ENCODE peak calls at places on chromosome 11, in eight cellular contexts. One of them, this sample, is unnamed.

GRCh38 chr11:35031869-35032268 is 107.1 kb upstream of the CD44 start:
- DNase-seq in stimulated activated CD8-positive, alpha-beta memory T cell treated with anti-CD3 and anti-CD28 coated beads, Interleukin-7, amount 100 ng/mL, for 48 hours: no peak
- DNase-seq in Jurkat, Clone E6-1: no peak
- DNase-seq in immature natural killer cell: no peak
- DNase-seq in Caco-2: no peak
- DNase-seq in stimulated activated CD4-positive, alpha-beta T cell treated with anti-CD3 and anti-CD28 coated beads, TNF-alpha, amount 100 ng/mL, for 24 hours: no peak
- DNase-seq in RWPE1: peak
- DNase-seq in C1 segment of cervical spinal cord: no peak
- DNase-seq in this sample: no peak

GRCh38 chr11:13884159-13884799 is 78.2 kb upstream of the SPON1 start:
- DNase-seq in stimulated activated CD8-positive, alpha-beta memory T cell treated with anti-CD3 and anti-CD28 coated beads, Interleukin-7, amount 100 ng/mL, for 48 hours: no peak
- DNase-seq in Jurkat, Clone E6-1: no peak
- DNase-seq in immature natural killer cell: no peak
- DNase-seq in Caco-2: no peak
- DNase-seq in stimulated activated CD4-positive, alpha-beta T cell treated with anti-CD3 and anti-CD28 coated beads, TNF-alpha, amount 100 ng/mL, for 24 hours: no peak
- DNase-seq in RWPE1: peak
- DNase-seq in C1 segment of cervical spinal cord: no peak
- DNase-seq in this sample: no peak

GRCh38 chr11:109298865-109299264 is 123.1 kb upstream of the C11orf87 start:
- DNase-seq in stimulated activated CD8-positive, alpha-beta memory T cell treated with anti-CD3 and anti-CD28 coated beads, Interleukin-7, amount 100 ng/mL, for 48 hours: no peak
- DNase-seq in Jurkat, Clone E6-1: no peak
- DNase-seq in immature natural killer cell: no peak
- DNase-seq in Caco-2: no peak
- DNase-seq in stimulated activated CD4-positive, alpha-beta T cell treated with anti-CD3 and anti-CD28 coated beads, TNF-alpha, amount 100 ng/mL, for 24 hours: no peak
- DNase-seq in RWPE1: no peak
- DNase-seq in C1 segment of cervical spinal cord: no peak
- DNase-seq in this sample: no peak

GRCh38 chr11:8225589-8226036 is 38.1 kb downstream of the LMO1 start:
- DNase-seq in stimulated activated CD8-positive, alpha-beta memory T cell treated with anti-CD3 and anti-CD28 coated beads, Interleukin-7, amount 100 ng/mL, for 48 hours: peak
- DNase-seq in Jurkat, Clone E6-1: peak
- DNase-seq in immature natural killer cell: peak
- DNase-seq in Caco-2: peak
- DNase-seq in stimulated activated CD4-positive, alpha-beta T cell treated with anti-CD3 and anti-CD28 coated beads, TNF-alpha, amount 100 ng/mL, for 24 hours: peak
- DNase-seq in RWPE1: peak
- DNase-seq in C1 segment of cervical spinal cord: peak
- DNase-seq in this sample: peak

GRCh38 chr11:121366970-121367369 is 74.4 kb downstream of the SC5D start:
- DNase-seq in stimulated activated CD8-positive, alpha-beta memory T cell treated with anti-CD3 and anti-CD28 coated beads, Interleukin-7, amount 100 ng/mL, for 48 hours: no peak
- DNase-seq in Jurkat, Clone E6-1: no peak
- DNase-seq in immature natural killer cell: no peak
- DNase-seq in Caco-2: no peak
- DNase-seq in stimulated activated CD4-positive, alpha-beta T cell treated with anti-CD3 and anti-CD28 coated beads, TNF-alpha, amount 100 ng/mL, for 24 hours: no peak
- DNase-seq in RWPE1: no peak
- DNase-seq in C1 segment of cervical spinal cord: no peak
- DNase-seq in this sample: no peak

GRCh38 chr11:25902476-25902875 is 429.5 kb upstream of the ANO3 start:
- DNase-seq in stimulated activated CD8-positive, alpha-beta memory T cell treated with anti-CD3 and anti-CD28 coated beads, Interleukin-7, amount 100 ng/mL, for 48 hours: no peak
- DNase-seq in Jurkat, Clone E6-1: no peak
- DNase-seq in immature natural killer cell: no peak
- DNase-seq in Caco-2: no peak
- DNase-seq in stimulated activated CD4-positive, alpha-beta T cell treated with anti-CD3 and anti-CD28 coated beads, TNF-alpha, amount 100 ng/mL, for 24 hours: no peak
- DNase-seq in RWPE1: no peak
- DNase-seq in C1 segment of cervical spinal cord: no peak
- DNase-seq in this sample: no peak

GRCh38 chr11:118021146-118021545 is 35.0 kb downstream of the IL10RA start:
- DNase-seq in stimulated activated CD8-positive, alpha-beta memory T cell treated with anti-CD3 and anti-CD28 coated beads, Interleukin-7, amount 100 ng/mL, for 48 hours: no peak
- DNase-seq in Jurkat, Clone E6-1: no peak
- DNase-seq in immature natural killer cell: no peak
- DNase-seq in Caco-2: no peak
- DNase-seq in stimulated activated CD4-positive, alpha-beta T cell treated with anti-CD3 and anti-CD28 coated beads, TNF-alpha, amount 100 ng/mL, for 24 hours: no peak
- DNase-seq in RWPE1: no peak
- DNase-seq in C1 segment of cervical spinal cord: no peak
- DNase-seq in this sample: no peak

GRCh38 chr11:96464695-96465307 is 75.0 kb downstream of the JRKL start:
- DNase-seq in stimulated activated CD8-positive, alpha-beta memory T cell treated with anti-CD3 and anti-CD28 coated beads, Interleukin-7, amount 100 ng/mL, for 48 hours: no peak
- DNase-seq in Jurkat, Clone E6-1: peak
- DNase-seq in immature natural killer cell: peak
- DNase-seq in Caco-2: no peak
- DNase-seq in stimulated activated CD4-positive, alpha-beta T cell treated with anti-CD3 and anti-CD28 coated beads, TNF-alpha, amount 100 ng/mL, for 24 hours: no peak
- DNase-seq in RWPE1: peak
- DNase-seq in C1 segment of cervical spinal cord: peak
- DNase-seq in this sample: peak

GRCh38 chr11:69462106-69463045 is 19.1 kb upstream of the LINC01488 start:
- DNase-seq in stimulated activated CD8-positive, alpha-beta memory T cell treated with anti-CD3 and anti-CD28 coated beads, Interleukin-7, amount 100 ng/mL, for 48 hours: no peak
- DNase-seq in Jurkat, Clone E6-1: no peak
- DNase-seq in immature natural killer cell: no peak
- DNase-seq in Caco-2: no peak
- DNase-seq in stimulated activated CD4-positive, alpha-beta T cell treated with anti-CD3 and anti-CD28 coated beads, TNF-alpha, amount 100 ng/mL, for 24 hours: no peak
- DNase-seq in RWPE1: no peak
- DNase-seq in C1 segment of cervical spinal cord: no peak
- DNase-seq in this sample: no peak

GRCh38 chr11:94880216-94880615 is 93.1 kb downstream of the CWC15 start:
- DNase-seq in stimulated activated CD8-positive, alpha-beta memory T cell treated with anti-CD3 and anti-CD28 coated beads, Interleukin-7, amount 100 ng/mL, for 48 hours: no peak
- DNase-seq in Jurkat, Clone E6-1: no peak
- DNase-seq in immature natural killer cell: no peak
- DNase-seq in Caco-2: no peak
- DNase-seq in stimulated activated CD4-positive, alpha-beta T cell treated with anti-CD3 and anti-CD28 coated beads, TNF-alpha, amount 100 ng/mL, for 24 hours: no peak
- DNase-seq in RWPE1: peak
- DNase-seq in C1 segment of cervical spinal cord: no peak
- DNase-seq in this sample: no peak

GRCh38 chr11:9315078-9315688 is 790 bp upstream of the TMEM41B start:
- DNase-seq in stimulated activated CD8-positive, alpha-beta memory T cell treated with anti-CD3 and anti-CD28 coated beads, Interleukin-7, amount 100 ng/mL, for 48 hours: no peak
- DNase-seq in Jurkat, Clone E6-1: no peak
- DNase-seq in immature natural killer cell: no peak
- DNase-seq in Caco-2: no peak
- DNase-seq in stimulated activated CD4-positive, alpha-beta T cell treated with anti-CD3 and anti-CD28 coated beads, TNF-alpha, amount 100 ng/mL, for 24 hours: no peak
- DNase-seq in RWPE1: no peak
- DNase-seq in C1 segment of cervical spinal cord: peak
- DNase-seq in this sample: no peak

GRCh38 chr11:108620958-108621772 is 27.6 kb upstream of the EXPH5 start:
- DNase-seq in stimulated activated CD8-positive, alpha-beta memory T cell treated with anti-CD3 and anti-CD28 coated beads, Interleukin-7, amount 100 ng/mL, for 48 hours: no peak
- DNase-seq in Jurkat, Clone E6-1: peak
- DNase-seq in immature natural killer cell: no peak
- DNase-seq in Caco-2: no peak
- DNase-seq in stimulated activated CD4-positive, alpha-beta T cell treated with anti-CD3 and anti-CD28 coated beads, TNF-alpha, amount 100 ng/mL, for 24 hours: no peak
- DNase-seq in RWPE1: no peak
- DNase-seq in C1 segment of cervical spinal cord: no peak
- DNase-seq in this sample: no peak

GRCh38 chr11:69953356-69953755 is 124.8 kb upstream of the ANO1 start:
- DNase-seq in stimulated activated CD8-positive, alpha-beta memory T cell treated with anti-CD3 and anti-CD28 coated beads, Interleukin-7, amount 100 ng/mL, for 48 hours: no peak
- DNase-seq in Jurkat, Clone E6-1: no peak
- DNase-seq in immature natural killer cell: no peak
- DNase-seq in Caco-2: no peak
- DNase-seq in stimulated activated CD4-positive, alpha-beta T cell treated with anti-CD3 and anti-CD28 coated beads, TNF-alpha, amount 100 ng/mL, for 24 hours: no peak
- DNase-seq in RWPE1: no peak
- DNase-seq in C1 segment of cervical spinal cord: no peak
- DNase-seq in this sample: no peak

GRCh38 chr11:11345099-11345498 is 8.0 kb downstream of the CSNK2A3 start:
- DNase-seq in stimulated activated CD8-positive, alpha-beta memory T cell treated with anti-CD3 and anti-CD28 coated beads, Interleukin-7, amount 100 ng/mL, for 48 hours: no peak
- DNase-seq in Jurkat, Clone E6-1: no peak
- DNase-seq in immature natural killer cell: no peak
- DNase-seq in Caco-2: no peak
- DNase-seq in stimulated activated CD4-positive, alpha-beta T cell treated with anti-CD3 and anti-CD28 coated beads, TNF-alpha, amount 100 ng/mL, for 24 hours: no peak
- DNase-seq in RWPE1: no peak
- DNase-seq in C1 segment of cervical spinal cord: no peak
- DNase-seq in this sample: no peak

This sample was measured in CD4-positive, CD25-positive, alpha-beta regulatory T cell.